ENCODE peak calls at places on chromosome 11, in nine cellular contexts. B is body of pancreas, H is H1, J is prostate gland, E is IMR-90, R is transverse colon, Y is A549, O is K562, I is esophagus squamous epithelium. A is an unnamed sample. For H3K4me1, the result is how much of the 10 kb centered on the place peaks cover.

GRCh38 chr11:68402355-68403031 is 58.1 kb upstream of the PPP6R3 start:
- DNase-seq in B (no peak), H (peak), J (no peak), E (no peak), R (no peak), Y (no peak), O (no peak), I (no peak), A (no peak)

GRCh38 chr11:68966894-68967780 is 13.6 kb downstream of the MRGPRD start:
- DNase-seq in B (no peak), H (no peak), J (no peak), E (no peak), R (no peak), Y (no peak), O (no peak), I (no peak), A (no peak)

GRCh38 chr11:128937480-128937879 is 5.2 kb downstream of the TP53AIP1 start:
- DNase-seq in B (no peak), H (no peak), J (no peak), E (no peak), R (no peak), Y (no peak), O (no peak), I (no peak), A (no peak)

GRCh38 chr11:63999349-64000025 is 13.2 kb downstream of the OTUB1 start:
- DNase-seq in B (peak), H (peak), J (peak), E (no peak), R (peak), Y (peak), O (peak), I (no peak), A (no peak)

GRCh38 chr11:71207563-71207962 is 44.8 kb downstream of the SHANK2 start:
- DNase-seq in B (no peak), H (no peak), J (no peak), E (no peak), R (no peak), Y (no peak), O (no peak), I (no peak), A (no peak)

GRCh38 chr11:59183768-59184167 is 11.8 kb downstream of the DTX4 start:
- DNase-seq in B (no peak), H (no peak), J (no peak), E (no peak), R (no peak), Y (no peak), O (no peak), I (no peak), A (no peak)

GRCh38 chr11:32893947-32894827 is 1.6 kb downstream of the QSER1 start:
- DNase-seq in B (peak), H (no peak), J (peak), E (peak), R (peak), Y (peak), O (peak), I (no peak), A (no peak)

GRCh38 chr11:45093761-45094455 is 52.5 kb upstream of the PRDM11 start:
- DNase-seq in B (no peak), H (no peak), J (no peak), E (no peak), R (no peak), Y (no peak), O (no peak), I (no peak), A (peak)

GRCh38 chr11:90884181-90884580 is 661.3 kb upstream of the CHORDC1 start:
- DNase-seq in B (no peak), H (no peak), J (no peak), E (no peak), R (no peak), Y (no peak), O (no peak), I (no peak), A (no peak)

GRCh38 chr11:61962213-61963015 is 5.0 kb downstream of the FTH1 start:
- DNase-seq in B (no peak), H (no peak), J (no peak), E (no peak), R (no peak), Y (peak), O (no peak), I (no peak), A (no peak)

GRCh38 chr11:115916596-115916995 is 412.4 kb upstream of the CADM1 start:
- DNase-seq in B (no peak), H (no peak), J (no peak), E (no peak), R (no peak), Y (no peak), O (no peak), I (no peak), A (no peak)

GRCh38 chr11:129951883-129952262 is 50.8 kb downstream of the PRDM10 start:
- DNase-seq in B (no peak), H (no peak), J (no peak), E (no peak), R (no peak), Y (no peak), O (no peak), I (no peak), A (no peak)

GRCh38 chr11:113805640-113806039 is 26.0 kb downstream of the CLDN25 start:
- DNase-seq in B (no peak), H (no peak), J (no peak), E (peak), R (no peak), Y (no peak), O (no peak), I (no peak), A (no peak)

GRCh38 chr11:115721309-115722007 is 217.2 kb upstream of the CADM1 start:
- DNase-seq in B (no peak), H (no peak), J (no peak), E (no peak), R (no peak), Y (no peak), O (no peak), I (no peak), A (no peak)

GRCh38 chr11:125346565-125347260 is 149.4 kb downstream of the FEZ1 start:
- DNase-seq in B (no peak), H (no peak), J (no peak), E (no peak), R (no peak), Y (no peak), O (no peak), I (no peak), A (no peak)

GRCh38 chr11:69479591-69480271 is 1.7 kb upstream of the LINC01488 start:
- DNase-seq in B (peak), H (no peak), J (peak), E (no peak), R (peak), Y (peak), O (no peak), I (no peak), A (peak)

GRCh38 chr11:113035708-113036107 is 74.5 kb downstream of the NCAM1 start:
- DNase-seq in B (no peak), H (no peak), J (no peak), E (no peak), R (no peak), Y (no peak), O (no peak), I (no peak), A (no peak)

GRCh38 chr11:114162719-114163123 is 103.2 kb downstream of the ZBTB16 start:
- DNase-seq in B (peak), H (no peak), J (peak), E (peak), R (peak), Y (peak), O (no peak), I (peak), A (peak)

GRCh38 chr11:94738746-94739145 is 29.4 kb upstream of the AMOTL1 start:
- DNase-seq in B (no peak), H (no peak), J (no peak), E (no peak), R (no peak), Y (no peak), O (no peak), I (no peak), A (no peak)

GRCh38 chr11:126392638-126393023 is 37.1 kb downstream of the ST3GAL4 start:
- DNase-seq in B (peak), H (no peak), J (no peak), E (no peak), R (no peak), Y (no peak), O (no peak), I (no peak), A (no peak)

GRCh38 chr11:83011333-83012167 is 60.1 kb downstream of the RAB30 start:
- DNase-seq in B (peak), H (no peak), J (no peak), E (no peak), R (no peak), Y (no peak), O (no peak), I (no peak), A (peak)

GRCh38 chr11:1259076-1259461 is 36.2 kb downstream of the MUC5B start:
- DNase-seq in B (no peak), H (no peak), J (no peak), E (no peak), R (no peak), Y (no peak), O (no peak), I (no peak), A (no peak)

GRCh38 chr11:58576792-58577440 is 1.3 kb upstream of the LPXN start:
- DNase-seq in B (no peak), H (no peak), J (no peak), E (peak), R (no peak), Y (peak), O (peak), I (no peak), A (no peak)

GRCh38 chr11:118006153-118006534 is 19.9 kb downstream of the IL10RA start:
- DNase-seq in B (no peak), H (peak), J (no peak), E (no peak), R (no peak), Y (no peak), O (no peak), I (no peak), A (no peak)
- H3K4me1 ChIP-seq in B (under half), H (under half), J (under half), E (under half), R (under half), Y (under half), O (half or more), I (half or more), A (under half)

GRCh38 chr11:67025750-67026149 is 2.8 kb downstream of the SYT12 start:
- DNase-seq in B (no peak), H (no peak), J (no peak), E (no peak), R (no peak), Y (no peak), O (no peak), I (no peak), A (no peak)

GRCh38 chr11:67023957-67024353 is 1.0 kb downstream of the SYT12 start:
- DNase-seq in B (no peak), H (no peak), J (no peak), E (no peak), R (no peak), Y (no peak), O (no peak), I (no peak), A (no peak)

GRCh38 chr11:67022961-67023956 is at the start of gene SYT12:
- DNase-seq in B (peak), H (peak), J (no peak), E (no peak), R (no peak), Y (peak), O (no peak), I (no peak), A (no peak)

GRCh38 chr11:67024966-67025365 is 2.0 kb downstream of the SYT12 start:
- DNase-seq in B (no peak), H (no peak), J (no peak), E (no peak), R (no peak), Y (no peak), O (no peak), I (no peak), A (no peak)

DNA sequence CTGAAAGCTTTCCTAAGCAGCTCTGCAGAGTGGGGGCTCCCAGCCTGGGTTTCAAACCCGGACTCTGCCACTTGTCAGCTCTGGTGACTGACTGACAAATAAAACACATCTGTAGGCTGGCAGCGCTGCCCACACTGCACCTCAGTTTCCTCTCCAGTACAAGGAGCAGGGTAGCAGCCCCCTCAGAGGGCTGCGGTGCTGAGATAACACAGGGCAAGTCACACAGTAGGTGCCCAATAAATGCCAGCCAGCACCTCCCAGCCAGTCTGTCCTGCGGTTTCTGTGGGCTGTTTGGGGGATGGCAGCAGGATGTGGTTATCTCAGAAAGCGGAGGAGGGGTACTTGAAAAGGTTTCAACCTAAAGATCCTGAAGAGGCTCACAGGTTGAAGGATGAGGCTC is 1.5 kb downstream of the SYT12 start:
- DNase-seq in B (no peak), H (no peak), J (no peak), E (no peak), R (no peak), Y (no peak), O (no peak), I (no peak), A (no peak)
- TF ChIP-seq CTCF in B (no peak), H (no peak), J (no peak), E (no peak), R (no peak), Y (no peak), O (no peak), I (no peak), A (no peak)

GRCh38 chr11:123062158-123062891 is 389 bp upstream of the HSPA8 start:
- DNase-seq in B (peak), H (peak), J (peak), E (peak), R (peak), Y (peak), O (peak), I (peak), A (peak)
- TF ChIP-seq POLR2A in B (no peak), H (peak), J (peak), E (no peak), R (peak), Y (peak), O (no peak), I (peak), A (no peak)

GRCh38 chr11:118883004-118883367 is 706 bp upstream of the CXCR5 start:
- DNase-seq in B (no peak), H (no peak), J (no peak), E (no peak), R (no peak), Y (no peak), O (no peak), I (no peak), A (no peak)
- H3K4me1 ChIP-seq in B (under half), H (under half), J (under half), E (under half), R (under half), Y (under half), O (under half), I (under half), A (under half)

GRCh38 chr11:13772223-13773046 is 104.0 kb downstream of the FAR1 start:
- DNase-seq in B (peak), H (peak), J (peak), E (peak), R (no peak), Y (peak), O (peak), I (no peak), A (no peak)
- TF ChIP-seq CTCF in B (peak), H (peak), J (peak), E (peak), R (peak), Y (peak), O (peak), I (peak), A (peak)

GRCh38 chr11:80388133-80388532 is 947.3 kb upstream of the TENM4 start:
- DNase-seq in B (no peak), H (no peak), J (no peak), E (no peak), R (no peak), Y (no peak), O (no peak), I (no peak), A (no peak)
- TF ChIP-seq POLR2A in B (no peak), H (no peak), J (no peak), E (no peak), R (no peak), Y (no peak), O (no peak), I (no peak), A (no peak)

DNA sequence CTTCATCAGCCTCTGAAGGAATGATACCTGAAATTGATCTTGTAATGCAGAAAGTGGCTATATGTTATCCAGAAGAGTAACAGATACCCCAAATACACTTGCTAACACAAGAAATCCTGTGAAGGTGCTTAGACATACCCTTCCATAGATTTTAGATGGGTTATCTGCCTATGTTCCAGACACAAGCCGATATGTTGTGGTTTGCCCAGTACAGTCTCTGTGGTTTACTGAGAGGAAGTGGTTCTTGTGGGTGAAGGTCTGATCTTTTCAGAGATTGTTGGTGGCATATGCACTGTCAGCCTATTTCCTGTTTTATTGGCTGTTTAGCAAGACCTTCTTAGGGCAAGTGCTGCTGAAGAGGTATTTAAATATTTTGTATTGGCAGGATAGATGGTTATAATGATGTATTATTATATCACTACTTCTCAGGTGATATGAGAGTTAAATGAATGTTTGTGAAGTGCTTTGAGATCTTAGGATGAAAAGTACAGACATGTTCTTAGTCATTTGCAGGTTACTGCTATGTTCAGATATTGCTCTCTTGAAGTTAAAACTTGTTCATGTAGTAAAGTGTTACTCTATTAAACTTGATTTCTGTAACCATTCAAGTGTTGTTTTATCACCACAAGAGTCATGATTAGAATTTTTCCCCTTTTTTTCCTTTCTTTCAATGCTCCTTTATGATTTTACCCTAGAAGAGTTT is 8.2 kb downstream of the ARHGEF12 start:
- DNase-seq in B (no peak), H (no peak), J (no peak), E (peak), R (peak), Y (no peak), O (peak), I (no peak), A (no peak)
- H3K4me1 ChIP-seq in B (half or more), H (under half), J (under half), E (under half), R (under half), Y (under half), O (under half), I (half or more), A (half or more)

GRCh38 chr11:100932474-100933100 is 197.0 kb downstream of the PGR start:
- DNase-seq in B (no peak), H (no peak), J (no peak), E (peak), R (no peak), Y (peak), O (peak), I (no peak), A (no peak)
- TF ChIP-seq CTCF in B (peak), H (no peak), J (peak), E (peak), R (no peak), Y (peak), O (peak), I (no peak), A (peak)

A was measured in heart left ventricle.